ENCODE peak calls at places on chromosomes 1 and 21, in eight cellular contexts. G, I, D, N, B, Y, E and V are unnamed samples.

GRCh38 chr1:23224721-23225648 is 7.7 kb upstream of the HTR1D start:
- DNase-seq in G (peak; percentile 60), I (no peak), D (no peak), N (no peak), B (no peak), Y (no peak), E (peak; percentile 7), V (peak; percentile 73)

GRCh38 chr1:221708987-221709386 is 32.9 kb downstream of the DUSP10 start:
- DNase-seq in G (no peak), I (peak; percentile 84), D (no peak), N (no peak), B (peak; percentile 59), Y (peak; percentile 64), E (no peak), V (no peak)

GRCh38 chr1:25197982-25198681 is 34.2 kb downstream of the SYF2 start:
- DNase-seq in G (no peak), I (peak; percentile 46), D (no peak), N (no peak), B (no peak), Y (no peak), E (no peak), V (no peak)

GRCh38 chr1:234977891-234978396 is 150.7 kb downstream of the TOMM20 start:
- DNase-seq in G (no peak), I (peak; percentile 78), D (no peak), N (no peak), B (no peak), Y (peak; percentile 47), E (no peak), V (no peak)

GRCh38 chr1:224882264-224882663 is 47.2 kb upstream of the DNAH14 start:
- DNase-seq in G (no peak), I (no peak), D (no peak), N (no peak), B (no peak), Y (no peak), E (no peak), V (no peak)

GRCh38 chr1:3306583-3307285 is 147.7 kb upstream of the ARHGEF16 start:
- DNase-seq in G (peak; percentile 63), I (no peak), D (no peak), N (no peak), B (no peak), Y (no peak), E (peak; percentile 86), V (peak; percentile 41)

GRCh38 chr1:76901158-76901767 is 34.0 kb downstream of the ST6GALNAC5 start:
- DNase-seq in G (no peak), I (peak; percentile 3), D (peak; percentile 63), N (peak; percentile 7), B (no peak), Y (no peak), E (no peak), V (peak; percentile 31)

GRCh38 chr1:201175820-201176500 is 14.7 kb upstream of the IGFN1 start:
- DNase-seq in G (no peak), I (no peak), D (no peak), N (no peak), B (no peak), Y (no peak), E (no peak), V (no peak)

GRCh38 chr1:178345238-178345637 is 151.5 kb downstream of the CLEC20A start:
- DNase-seq in G (no peak), I (no peak), D (no peak), N (no peak), B (no peak), Y (no peak), E (no peak), V (no peak)

GRCh38 chr1:149995927-149996326 is 14.6 kb downstream of the OTUD7B start:
- DNase-seq in G (no peak), I (no peak), D (no peak), N (no peak), B (no peak), Y (no peak), E (no peak), V (no peak)

GRCh38 chr1:159594581-159594980 is 7.0 kb downstream of the APCS start:
- DNase-seq in G (peak; percentile 21), I (no peak), D (no peak), N (no peak), B (no peak), Y (no peak), E (no peak), V (no peak)

GRCh38 chr1:153627797-153628626 is at the start of gene S100A1:
- DNase-seq in G (no peak), I (no peak), D (peak; percentile 58), N (no peak), B (peak; percentile 77), Y (no peak), E (no peak), V (no peak)

GRCh38 chr1:86913399-86913895 is 479 bp downstream of the SELENOF start:
- DNase-seq in G (peak; percentile 16), I (no peak), D (no peak), N (peak; percentile 14), B (no peak), Y (no peak), E (no peak), V (peak; percentile 6)

GRCh38 chr1:1101503-1101902 is 14.4 kb downstream of the C1orf159 start:
- DNase-seq in G (no peak), I (no peak), D (no peak), N (no peak), B (no peak), Y (no peak), E (no peak), V (no peak)

GRCh38 chr1:94130851-94131595 is 10.1 kb upstream of the ABCA4 start:
- DNase-seq in G (no peak), I (no peak), D (no peak), N (no peak), B (no peak), Y (no peak), E (no peak), V (no peak)

GRCh38 chr21:34534522-34534921 is 22.5 kb upstream of the KCNE1 start:
- DNase-seq in G (no peak), I (no peak), D (no peak), N (no peak), B (peak; percentile 51), Y (no peak), E (no peak), V (no peak)